ENCODE peak calls at places on chromosomes 13 and 19, in six cellular contexts. One of them, this sample, is unnamed.

GRCh38 chr19:12896460-12896859 is 5.5 kb downstream of the GCDH start:
- DNase-seq in mesothelial cell of epicardium: no peak
- DNase-seq in iris pigment epithelial cell: no peak
- DNase-seq in activated CD4-positive, alpha-beta T cell treated with anti-CD3 and anti-CD28 coated beads for 36 hours: no peak
- DNase-seq in GOT3: no peak
- DNase-seq in aorta: no peak
- DNase-seq in this sample: no peak

GRCh38 chr13:33721719-33722118 is 96.2 kb upstream of the RFC3 start:
- DNase-seq in mesothelial cell of epicardium: no peak
- DNase-seq in iris pigment epithelial cell: peak
- DNase-seq in activated CD4-positive, alpha-beta T cell treated with anti-CD3 and anti-CD28 coated beads for 36 hours: no peak
- DNase-seq in GOT3: no peak
- DNase-seq in aorta: no peak
- DNase-seq in this sample: peak

GRCh38 chr13:38685974-38686571 is 804 bp upstream of the FREM2 start:
- DNase-seq in mesothelial cell of epicardium: peak
- DNase-seq in iris pigment epithelial cell: no peak
- DNase-seq in activated CD4-positive, alpha-beta T cell treated with anti-CD3 and anti-CD28 coated beads for 36 hours: no peak
- DNase-seq in GOT3: no peak
- DNase-seq in aorta: no peak
- DNase-seq in this sample: no peak

GRCh38 chr19:13165091-13165997 is 15.1 kb downstream of the IER2 start:
- DNase-seq in mesothelial cell of epicardium: no peak
- DNase-seq in iris pigment epithelial cell: no peak
- DNase-seq in activated CD4-positive, alpha-beta T cell treated with anti-CD3 and anti-CD28 coated beads for 36 hours: no peak
- DNase-seq in GOT3: no peak
- DNase-seq in aorta: no peak
- DNase-seq in this sample: peak

GRCh38 chr13:49635599-49636433 is 7.5 kb downstream of the ARL11 start:
- DNase-seq in mesothelial cell of epicardium: no peak
- DNase-seq in iris pigment epithelial cell: peak
- DNase-seq in activated CD4-positive, alpha-beta T cell treated with anti-CD3 and anti-CD28 coated beads for 36 hours: peak
- DNase-seq in GOT3: no peak
- DNase-seq in aorta: no peak
- DNase-seq in this sample: peak

GRCh38 chr19:29668746-29669609 is 3.7 kb downstream of the PLEKHF1 start:
- DNase-seq in mesothelial cell of epicardium: no peak
- DNase-seq in iris pigment epithelial cell: no peak
- DNase-seq in activated CD4-positive, alpha-beta T cell treated with anti-CD3 and anti-CD28 coated beads for 36 hours: peak
- DNase-seq in GOT3: no peak
- DNase-seq in aorta: no peak
- DNase-seq in this sample: no peak

GRCh38 chr19:16599655-16600346 is 27.6 kb upstream of the SLC35E1 start:
- DNase-seq in mesothelial cell of epicardium: no peak
- DNase-seq in iris pigment epithelial cell: no peak
- DNase-seq in activated CD4-positive, alpha-beta T cell treated with anti-CD3 and anti-CD28 coated beads for 36 hours: no peak
- DNase-seq in GOT3: no peak
- DNase-seq in aorta: no peak
- DNase-seq in this sample: no peak

GRCh38 chr13:20192470-20193141 is at the start of gene GJB2:
- DNase-seq in mesothelial cell of epicardium: no peak
- DNase-seq in iris pigment epithelial cell: no peak
- DNase-seq in activated CD4-positive, alpha-beta T cell treated with anti-CD3 and anti-CD28 coated beads for 36 hours: peak
- DNase-seq in GOT3: no peak
- DNase-seq in aorta: no peak
- DNase-seq in this sample: no peak

GRCh38 chr19:47573076-47574026 is at the start of gene ZNF541:
- DNase-seq in mesothelial cell of epicardium: no peak
- DNase-seq in iris pigment epithelial cell: peak
- DNase-seq in activated CD4-positive, alpha-beta T cell treated with anti-CD3 and anti-CD28 coated beads for 36 hours: peak
- DNase-seq in GOT3: no peak
- DNase-seq in aorta: peak
- DNase-seq in this sample: no peak

GRCh38 chr13:48902421-48902820 is 73.3 kb upstream of the FNDC3A start:
- DNase-seq in mesothelial cell of epicardium: no peak
- DNase-seq in iris pigment epithelial cell: peak
- DNase-seq in activated CD4-positive, alpha-beta T cell treated with anti-CD3 and anti-CD28 coated beads for 36 hours: no peak
- DNase-seq in GOT3: no peak
- DNase-seq in aorta: peak
- DNase-seq in this sample: no peak

GRCh38 chr19:13037161-13037560 is 41.9 kb downstream of the NFIX start:
- DNase-seq in mesothelial cell of epicardium: no peak
- DNase-seq in iris pigment epithelial cell: peak
- DNase-seq in activated CD4-positive, alpha-beta T cell treated with anti-CD3 and anti-CD28 coated beads for 36 hours: no peak
- DNase-seq in GOT3: no peak
- DNase-seq in aorta: peak
- DNase-seq in this sample: peak

GRCh38 chr13:77176350-77176749 is 149.4 kb upstream of the FBXL3 start:
- DNase-seq in mesothelial cell of epicardium: no peak
- DNase-seq in iris pigment epithelial cell: peak
- DNase-seq in activated CD4-positive, alpha-beta T cell treated with anti-CD3 and anti-CD28 coated beads for 36 hours: no peak
- DNase-seq in GOT3: no peak
- DNase-seq in aorta: no peak
- DNase-seq in this sample: no peak

GRCh38 chr13:32475403-32475802 is 47.5 kb upstream of the N4BP2L1 start:
- DNase-seq in mesothelial cell of epicardium: no peak
- DNase-seq in iris pigment epithelial cell: no peak
- DNase-seq in activated CD4-positive, alpha-beta T cell treated with anti-CD3 and anti-CD28 coated beads for 36 hours: no peak
- DNase-seq in GOT3: no peak
- DNase-seq in aorta: no peak
- DNase-seq in this sample: no peak

GRCh38 chr13:39036212-39036611 is 1.7 kb downstream of the PROSER1 start:
- DNase-seq in mesothelial cell of epicardium: no peak
- DNase-seq in iris pigment epithelial cell: peak
- DNase-seq in activated CD4-positive, alpha-beta T cell treated with anti-CD3 and anti-CD28 coated beads for 36 hours: peak
- DNase-seq in GOT3: no peak
- DNase-seq in aorta: no peak
- DNase-seq in this sample: peak

GRCh38 chr19:54448037-54448773 is 794 bp upstream of the LENG8 start:
- DNase-seq in mesothelial cell of epicardium: no peak
- DNase-seq in iris pigment epithelial cell: peak
- DNase-seq in activated CD4-positive, alpha-beta T cell treated with anti-CD3 and anti-CD28 coated beads for 36 hours: peak
- DNase-seq in GOT3: peak
- DNase-seq in aorta: peak
- DNase-seq in this sample: peak

GRCh38 chr19:10862561-10863106 is 8.7 kb upstream of the CARM1 start:
- DNase-seq in mesothelial cell of epicardium: no peak
- DNase-seq in iris pigment epithelial cell: no peak
- DNase-seq in activated CD4-positive, alpha-beta T cell treated with anti-CD3 and anti-CD28 coated beads for 36 hours: no peak
- DNase-seq in GOT3: no peak
- DNase-seq in aorta: no peak
- DNase-seq in this sample: no peak